ENCODE peak calls at places on chromosomes 7 and 10, in six cellular contexts. M is heart left ventricle, D is upper lobe of left lung, R is body of pancreas, E is stomach, X is hepatocyte. C is an unnamed sample. For H3K4me1, the result is how much of the 10 kb centered on the place peaks cover.

GRCh38 chr10:13816195-13816926 is 229.6 kb downstream of the PRPF18 start:
- DNase-seq in D (no peak), R (peak), M (peak), X (peak), E (peak), C (peak)

GRCh38 chr7:106905734-106906133 is 40.7 kb downstream of the PIK3CG start:
- DNase-seq in E (no peak), D (no peak), R (no peak), M (no peak), X (no peak), C (no peak)

GRCh38 chr10:100462709-100463108 is at the start of gene WNT8B:
- DNase-seq in D (no peak), M (no peak), X (no peak), E (no peak), R (no peak), C (no peak)

GRCh38 chr10:68153473-68154210 is 44.4 kb downstream of the MYPN start:
- DNase-seq in R (peak), X (peak), E (peak), M (no peak), D (no peak), C (no peak)

GRCh38 chr10:133143546-133143945 is 16.5 kb upstream of the KNDC1 start:
- DNase-seq in M (no peak), X (peak), D (peak), E (no peak), R (no peak), C (peak)

GRCh38 chr7:5425507-5426225 is 2.0 kb upstream of the TNRC18 start:
- DNase-seq in E (peak), R (peak), D (peak), M (peak), X (peak), C (peak)

GRCh38 chr7:105794741-105795729 is 81.4 kb downstream of the ATXN7L1 start:
- DNase-seq in M (no peak), D (no peak), X (no peak), E (no peak), R (no peak), C (no peak)

GRCh38 chr7:30411897-30412296 is 66.7 kb downstream of the NOD1 start:
- DNase-seq in D (no peak), R (no peak), M (no peak), E (no peak), X (no peak), C (no peak)

GRCh38 chr7:11232462-11232861 is 258.8 kb downstream of the PHF14 start:
- DNase-seq in D (no peak), E (no peak), M (no peak), R (no peak), X (no peak), C (no peak)

GRCh38 chr7:153524070-153524601 is 528.1 kb upstream of the DPP6 start:
- DNase-seq in D (no peak), M (no peak), E (no peak), X (no peak), R (no peak), C (no peak)

GRCh38 chr7:4833691-4834600 is 27.9 kb downstream of the PAPOLB start:
- DNase-seq in R (no peak), D (peak), X (no peak), M (no peak), E (no peak), C (peak)

GRCh38 chr10:57864789-57865676 is 402.7 kb downstream of the IPMK start:
- DNase-seq in D (no peak), R (peak), X (peak), M (no peak), E (no peak), C (no peak)

GRCh38 chr10:80425901-80426300 is 17.6 kb downstream of the PRXL2A start:
- DNase-seq in E (no peak), R (no peak), M (no peak), X (no peak), D (no peak), C (no peak)

GRCh38 chr10:43265799-43266721 is 805 bp downstream of the RASGEF1A start:
- DNase-seq in D (peak), M (peak), X (peak), E (peak), R (peak), C (no peak)

GRCh38 chr7:158394936-158395335 is 192.7 kb downstream of the PTPRN2 start:
- DNase-seq in E (peak), D (peak), R (peak), X (peak), M (no peak), C (no peak)

GRCh38 chr10:87092861-87093460 is 1.7 kb downstream of the GLUD1 start:
- DNase-seq in R (peak), M (no peak), E (no peak), X (peak), D (no peak), C (no peak)

GRCh38 chr7:47785923-47786556 is 162.2 kb downstream of the PKD1L1 start:
- DNase-seq in E (no peak), M (no peak), X (no peak), D (no peak), R (no peak), C (no peak)

GRCh38 chr7:156640257-156640948 is at the start of gene RNF32:
- DNase-seq in R (peak), E (peak), D (peak), M (peak), X (peak), C (peak)

GRCh38 chr10:26735435-26735834 is 37.9 kb downstream of the PDSS1 start:
- DNase-seq in X (no peak), M (no peak), D (no peak), R (no peak), E (no peak), C (no peak)

GRCh38 chr10:43293677-43294057 is 26.8 kb upstream of the RASGEF1A start:
- DNase-seq in X (no peak), E (no peak), M (no peak), R (no peak), D (no peak), C (no peak)

GRCh38 chr10:74488907-74489306 is 337.5 kb upstream of the KAT6B start:
- DNase-seq in M (no peak), E (no peak), R (no peak), X (no peak), D (no peak), C (no peak)

GRCh38 chr7:131188367-131189339 is 139.0 kb upstream of the MKLN1 start:
- DNase-seq in X (peak), D (no peak), E (no peak), M (no peak), R (peak), C (peak)

GRCh38 chr7:93016085-93016471 is 101.7 kb downstream of the SAMD9 start:
- DNase-seq in E (no peak), X (peak), D (no peak), R (no peak), M (no peak), C (no peak)

GRCh38 chr10:15540729-15541128 is 169.6 kb upstream of the FAM171A1 start:
- DNase-seq in X (no peak), E (no peak), R (no peak), D (no peak), M (no peak), C (no peak)

GRCh38 chr7:113086431-113086888 is at the start of gene GPR85:
- DNase-seq in E (peak), M (peak), X (peak), R (peak), D (peak), C (no peak)

GRCh38 chr7:120805636-120806388 is 52.1 kb downstream of the TSPAN12 start:
- DNase-seq in X (peak), E (peak), R (peak), D (no peak), M (no peak), C (peak)

GRCh38 chr10:64732372-64732715 is 1211.1 kb downstream of the REEP3 start:
- DNase-seq in M (no peak), E (no peak), R (no peak), D (no peak), X (no peak), C (no peak)

GRCh38 chr7:80760292-80760691 is 121.8 kb downstream of the CD36 start:
- DNase-seq in M (no peak), E (no peak), D (no peak), R (no peak), X (no peak), C (no peak)

GRCh38 chr7:157977306-157977705 is 610.3 kb downstream of the PTPRN2 start:
- DNase-seq in D (no peak), M (no peak), E (no peak), R (no peak), X (no peak), C (no peak)

GRCh38 chr7:84274029-84274638 is 79.5 kb upstream of the SEMA3A start:
- DNase-seq in X (no peak), M (no peak), D (no peak), R (no peak), E (no peak), C (no peak)

GRCh38 chr10:100043796-100044195 is 34.0 kb upstream of the DNMBP start:
- DNase-seq in R (no peak), E (no peak), X (peak), M (peak), D (no peak), C (peak)

GRCh38 chr7:29471444-29472138 is 92.0 kb upstream of the PRR15 start:
- DNase-seq in D (no peak), X (peak), E (no peak), R (no peak), M (no peak), C (no peak)

DNA sequence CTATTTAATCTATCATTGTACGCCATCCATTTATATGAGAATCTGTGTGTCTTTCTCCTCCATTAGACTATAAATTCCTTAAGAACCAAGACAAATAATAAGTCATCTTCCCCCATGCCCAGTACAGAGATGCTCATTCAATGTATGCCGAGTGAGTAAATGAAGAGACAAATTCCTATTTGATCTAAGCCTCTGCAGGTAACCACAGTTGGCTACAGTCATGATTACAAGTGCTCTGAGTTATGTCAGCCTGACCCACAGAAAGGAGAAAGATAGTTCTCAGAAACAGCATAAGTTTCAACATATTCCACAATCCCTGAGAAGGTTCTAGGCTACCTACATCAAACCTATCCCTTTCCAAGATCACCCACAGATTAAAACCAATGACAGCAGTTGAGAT is 46.1 kb downstream of the MPP7 start:
- DNase-seq in M (no peak), E (no peak), D (no peak), X (no peak), R (no peak), C (no peak)
- H3K4me1 ChIP-seq in M (under half), E (under half), D (under half), X (under half), R (under half), C (under half)

GRCh38 chr10:34280599-34281374 is 534.3 kb downstream of the PARD3 start:
- DNase-seq in E (no peak), D (no peak), X (peak), R (peak), M (no peak), C (peak)
- TF ChIP-seq CTCF in E (no peak), D (no peak), X (peak), R (no peak), M (no peak), C (peak)

GRCh38 chr10:71588685-71589084 is 130.9 kb downstream of the C10orf105 start:
- DNase-seq in E (no peak), D (no peak), X (no peak), R (no peak), M (no peak), C (no peak)
- H3K4me1 ChIP-seq in E (under half), D (under half), X (under half), R (under half), M (under half), C (under half)

GRCh38 chr7:13179775-13180448 is 492.5 kb downstream of the ARL4A start:
- DNase-seq in X (no peak), M (no peak), D (no peak), E (no peak), R (no peak), C (no peak)

GRCh38 chr7:13181221-13181620 is 493.8 kb downstream of the ARL4A start:
- DNase-seq in M (no peak), E (no peak), D (no peak), X (peak), R (no peak), C (no peak)

GRCh38 chr7:13179011-13179574 is 491.7 kb downstream of the ARL4A start:
- DNase-seq in M (no peak), D (no peak), X (no peak), E (no peak), R (no peak), C (no peak)
- TF ChIP-seq CTCF in M (peak), D (peak), X (peak), E (peak), R (no peak), C (no peak)

GRCh38 chr10:70480254-70480861 is 1.8 kb downstream of the PALD1 start:
- DNase-seq in R (peak), M (no peak), X (no peak), E (no peak), D (no peak), C (no peak)

GRCh38 chr10:70479161-70479531 is 579 bp downstream of the PALD1 start:
- DNase-seq in R (no peak), E (no peak), M (no peak), D (no peak), X (no peak), C (no peak)

GRCh38 chr10:70479626-70480253 is 1.2 kb downstream of the PALD1 start:
- DNase-seq in E (no peak), M (no peak), R (peak), D (no peak), X (no peak), C (no peak)

GRCh38 chr10:70481831-70482530 is 3.4 kb downstream of the PALD1 start:
- DNase-seq in M (no peak), D (peak), R (peak), X (no peak), E (no peak), C (peak)

GRCh38 chr10:70481105-70481504 is 2.5 kb downstream of the PALD1 start:
- DNase-seq in M (no peak), R (peak), E (no peak), D (no peak), X (no peak), C (no peak)
- H3K4me1 ChIP-seq in M (under half), R (under half), E (half or more), D (half or more), X (under half), C (under half)

DNA sequence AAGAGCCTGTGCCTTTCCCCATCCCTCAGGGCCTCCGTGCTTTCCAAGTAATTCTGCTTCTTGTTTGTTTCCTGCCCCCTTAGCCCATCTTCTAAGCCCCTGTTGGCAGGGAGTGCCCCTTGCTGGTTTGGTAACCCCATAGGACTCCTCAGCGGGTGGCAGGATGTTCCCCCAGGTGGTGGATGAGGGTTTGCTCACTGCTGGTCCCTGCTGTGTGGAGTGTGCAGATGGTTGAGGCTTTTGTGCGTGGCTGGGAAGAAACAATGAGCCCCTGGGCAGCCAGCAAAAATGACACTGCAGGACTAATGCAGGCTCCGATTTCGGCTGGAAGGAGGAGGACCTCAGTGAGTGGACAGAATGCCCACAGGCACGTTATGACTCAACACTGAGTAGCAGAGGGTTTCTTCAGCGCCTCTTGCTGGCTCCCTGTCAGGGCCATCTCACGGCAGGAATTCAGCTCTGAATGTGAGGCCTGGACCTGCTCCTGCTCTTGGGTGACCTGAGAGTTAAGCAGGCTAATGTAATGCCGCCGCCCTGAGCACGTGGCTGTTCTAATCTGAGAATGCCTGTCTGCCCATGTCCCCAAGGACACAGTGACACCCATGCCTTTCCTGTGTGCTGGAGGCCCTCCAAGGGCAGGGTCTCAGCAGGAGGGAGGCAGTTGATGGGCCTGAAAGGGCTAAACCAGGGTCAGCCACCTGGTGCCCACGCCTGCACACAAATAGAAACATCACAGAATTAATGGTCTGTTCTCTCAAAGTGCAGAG is 16.6 kb downstream of the BAG3 start:
- DNase-seq in X (peak), R (peak), D (no peak), E (peak), M (peak), C (peak)
- TF ChIP-seq CTCF in X (no peak), R (no peak), D (no peak), E (no peak), M (no peak), C (no peak)

GRCh38 chr7:94647295-94647694 is 8.6 kb downstream of the SGCE start:
- DNase-seq in M (no peak), X (no peak), D (no peak), E (no peak), R (no peak), C (no peak)

GRCh38 chr7:94639384-94639783 is 16.5 kb downstream of the SGCE start:
- DNase-seq in D (no peak), E (no peak), M (no peak), X (no peak), R (no peak), C (no peak)

GRCh38 chr7:94642838-94643653 is 12.9 kb downstream of the SGCE start:
- DNase-seq in X (no peak), R (no peak), M (no peak), E (no peak), D (no peak), C (no peak)

GRCh38 chr7:94648731-94649130 is 7.2 kb downstream of the SGCE start:
- DNase-seq in X (no peak), R (no peak), M (no peak), D (no peak), E (no peak), C (no peak)

GRCh38 chr7:94643771-94644545 is 12.0 kb downstream of the SGCE start:
- DNase-seq in D (no peak), M (no peak), R (no peak), X (no peak), E (no peak), C (no peak)
- H3K4me1 ChIP-seq in D (under half), M (under half), R (under half), X (under half), E (under half), C (under half)

GRCh38 chr10:110175406-110175805 is 32.0 kb upstream of the MXI1 start:
- DNase-seq in E (peak), M (no peak), R (no peak), X (no peak), D (no peak), C (no peak)
- TF ChIP-seq CTCF in E (no peak), M (no peak), R (no peak), X (no peak), D (no peak), C (no peak)

DNA sequence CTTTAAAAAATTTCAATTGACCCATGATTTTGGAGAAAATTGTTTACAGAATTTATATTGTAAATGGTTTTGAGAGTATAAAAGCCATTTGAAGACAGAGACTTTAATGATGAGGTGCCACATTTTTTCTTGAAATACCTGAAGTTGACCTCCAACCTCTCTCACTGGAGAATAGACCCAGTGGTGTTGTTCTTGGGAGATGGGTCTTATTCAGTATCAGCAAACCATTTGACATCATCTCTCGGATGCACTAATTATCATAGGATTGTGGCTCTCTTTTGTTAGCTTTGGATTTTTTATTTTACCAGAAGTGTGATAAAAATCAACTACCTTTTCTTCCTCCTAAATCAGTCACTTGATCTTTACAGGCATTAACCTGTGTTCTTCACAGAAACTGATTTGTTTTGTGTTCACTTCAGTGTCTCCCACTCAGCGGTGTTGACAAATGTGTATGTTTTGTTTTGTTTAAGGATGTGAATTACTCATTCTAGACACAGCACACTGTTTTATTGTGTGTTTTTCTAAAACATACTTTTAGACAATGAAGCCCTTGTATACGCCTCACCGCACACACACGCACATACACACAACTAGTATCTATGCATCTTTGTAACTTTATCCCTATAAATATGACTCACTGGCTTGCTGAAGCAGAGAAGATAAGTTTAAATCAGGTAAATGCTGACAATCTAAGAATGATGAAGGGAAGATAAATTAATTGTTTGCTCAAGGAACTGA is 455.6 kb downstream of the INHBA start:
- DNase-seq in E (no peak), R (no peak), D (no peak), M (no peak), X (no peak), C (no peak)
- H3K4me1 ChIP-seq in E (under half), R (under half), D (under half), M (under half), X (under half), C (under half)